ENCODE peak calls at places on chromosome 3, in ten cellular contexts. R, S, I, Y, A, O, V, M, F and D are unnamed samples.
A peak's percentile ranks its signal among the peaks of the same experiment; 100 is the strongest.

GRCh38 chr3:94110854-94111253 is 48.0 kb downstream of the NSUN3 start:
- DNase-seq in R (no peak), O (no peak), F (no peak), A (no peak), M (no peak), I (no peak), S (no peak), Y (no peak), V (no peak), D (no peak)

GRCh38 chr3:184186902-184187207 is 856 bp downstream of the ABCF3 start:
- DNase-seq in S (no peak), Y (no peak), R (no peak), M (no peak), O (no peak), F (no peak), A (no peak), V (no peak), I (no peak), D (no peak)

GRCh38 chr3:30342319-30343060 is 263.9 kb upstream of the TGFBR2 start:
- DNase-seq in Y (peak; percentile 82), O (peak; percentile 93), S (no peak), F (no peak), V (peak; percentile 88), I (no peak), R (peak; percentile 74), M (peak; percentile 98), A (no peak), D (peak; percentile 89)

GRCh38 chr3:102158080-102158756 is 276.6 kb upstream of the ZPLD1 start:
- DNase-seq in O (peak; percentile 11), F (no peak), I (no peak), R (no peak), M (peak; percentile 73), A (no peak), S (no peak), V (no peak), Y (no peak), D (no peak)

GRCh38 chr3:59514865-59515482 is 465.1 kb upstream of the CFAP20DC start:
- DNase-seq in F (no peak), A (no peak), M (no peak), S (no peak), O (no peak), V (no peak), I (no peak), R (no peak), Y (no peak), D (no peak)

GRCh38 chr3:27472166-27472565 is 12.0 kb downstream of the SLC4A7 start:
- DNase-seq in O (no peak), R (no peak), A (no peak), S (no peak), V (peak; percentile 73), I (no peak), F (no peak), Y (no peak), M (no peak), D (no peak)

GRCh38 chr3:9404680-9405079 is 7.3 kb downstream of the SETD5 start:
- DNase-seq in S (no peak), O (no peak), A (no peak), F (no peak), I (no peak), Y (peak; percentile 33), R (no peak), M (no peak), V (no peak), D (no peak)

GRCh38 chr3:140296796-140297352 is 361.9 kb downstream of the CLSTN2 start:
- DNase-seq in I (no peak), A (no peak), V (peak; percentile 75), F (no peak), Y (no peak), S (no peak), M (peak; percentile 61), O (no peak), R (peak; percentile 16), D (no peak)

GRCh38 chr3:10848261-10848660 is 32.2 kb downstream of the SLC6A11 start:
- DNase-seq in R (no peak), F (no peak), V (no peak), Y (no peak), S (no peak), A (no peak), O (peak; percentile 76), M (no peak), I (no peak), D (no peak)

GRCh38 chr3:185823280-185824044 is 1.4 kb downstream of the IGF2BP2 start:
- DNase-seq in Y (peak; percentile 40), M (peak; percentile 60), A (no peak), S (peak; percentile 91), I (peak; percentile 50), O (peak; percentile 49), R (no peak), V (peak; percentile 59), F (peak; percentile 24), D (no peak)